ENCODE peak calls at places on chromosomes 16 and 17, in four cellular contexts. F is breast epithelium, V is transverse colon, M is spleen. E is an unnamed sample.
A peak's percentile ranks its signal among the peaks of the same experiment; 100 is the strongest.

GRCh38 chr16:89598199-89598598 is 15.2 kb upstream of the DPEP1 start:
- DNase-seq in F (no peak), V (no peak), M (no peak), E (no peak)

GRCh38 chr17:16909887-16910286 is 62.0 kb downstream of the TNFRSF13B start:
- DNase-seq in F (no peak), V (no peak), M (no peak), E (no peak)

GRCh38 chr16:85635545-85636140 is 22.5 kb downstream of the GSE1 start:
- DNase-seq in F (no peak), V (no peak), M (no peak), E (no peak)

GRCh38 chr17:29401237-29401636 is 11.1 kb downstream of the TAOK1 start:
- DNase-seq in F (no peak), V (no peak), M (no peak), E (no peak)

GRCh38 chr17:42819939-42820535 is 4.0 kb downstream of the BECN1 start:
- DNase-seq in F (no peak), V (peak; percentile 66), M (peak; percentile 83), E (no peak)

GRCh38 chr17:48904428-48904827 is 3.8 kb upstream of the UBE2Z start:
- DNase-seq in F (no peak), V (no peak), M (no peak), E (no peak)

GRCh38 chr17:75289832-75290337 is 652 bp upstream of the SLC25A19 start:
- DNase-seq in F (no peak), V (peak; percentile 79), M (peak; percentile 90), E (no peak)

GRCh38 chr16:80974649-80975376 is 31.9 kb downstream of the CMC2 start:
- DNase-seq in F (no peak), V (no peak), M (no peak), E (no peak)

GRCh38 chr17:76022973-76023899 is 3.9 kb downstream of the EVPL start:
- DNase-seq in F (no peak), V (no peak), M (no peak), E (no peak)

GRCh38 chr16:11191665-11192064 is 64.3 kb downstream of the SOCS1 start:
- DNase-seq in F (no peak), V (no peak), M (no peak), E (no peak)

GRCh38 chr16:47061204-47061603 is 82.5 kb downstream of the NETO2 start:
- DNase-seq in F (no peak), V (no peak), M (peak; percentile 48), E (peak; percentile 68)

GRCh38 chr17:51439395-51440229 is 179.3 kb downstream of the UTP18 start:
- DNase-seq in F (no peak), V (no peak), M (no peak), E (no peak)

GRCh38 chr17:37259030-37259735 is 116.6 kb upstream of the C17orf78 start:
- DNase-seq in F (no peak), V (no peak), M (no peak), E (no peak)

GRCh38 chr16:31071861-31072260 is 2.2 kb downstream of the ZNF668 start:
- DNase-seq in F (no peak), V (no peak), M (no peak), E (no peak)

GRCh38 chr16:11105038-11105903 is 150.7 kb downstream of the SOCS1 start:
- DNase-seq in F (no peak), V (peak; percentile 41), M (no peak), E (no peak)

GRCh38 chr17:31663576-31663975 is 195.5 kb downstream of the COPRS start:
- DNase-seq in F (no peak), V (no peak), M (no peak), E (no peak)

GRCh38 chr17:47401100-47401499 is 77.3 kb downstream of the EFCAB13 start:
- DNase-seq in F (no peak), V (no peak), M (no peak), E (no peak)

GRCh38 chr16:4207229-4207628 is 34.7 kb downstream of the SRL start:
- DNase-seq in F (no peak), V (no peak), M (no peak), E (no peak)

GRCh38 chr17:55734128-55734781 is 11.6 kb upstream of the TMEM100 start:
- DNase-seq in F (no peak), V (no peak), M (no peak), E (no peak)

GRCh38 chr17:62965149-62965648 is 836 bp upstream of the TANC2 start:
- DNase-seq in F (no peak), V (no peak), M (no peak), E (no peak)

GRCh38 chr16:62711797-62712196 is 675.6 kb upstream of the CDH8 start:
- DNase-seq in F (no peak), V (no peak), M (no peak), E (no peak)

GRCh38 chr17:30921544-30922196 is at the start of gene ADAP2:
- DNase-seq in F (no peak), V (peak; percentile 77), M (peak; percentile 91), E (peak; percentile 40)

GRCh38 chr16:50671644-50672260 is 9.4 kb downstream of the SNX20 start:
- DNase-seq in F (no peak), V (no peak), M (peak; percentile 25), E (no peak)

GRCh38 chr16:78446486-78446885 is 347.0 kb downstream of the WWOX start:
- DNase-seq in F (no peak), V (no peak), M (no peak), E (no peak)

GRCh38 chr16:13013043-13013442 is 111.6 kb downstream of the SHISA9 start:
- DNase-seq in F (no peak), V (no peak), M (no peak), E (no peak)

DNA sequence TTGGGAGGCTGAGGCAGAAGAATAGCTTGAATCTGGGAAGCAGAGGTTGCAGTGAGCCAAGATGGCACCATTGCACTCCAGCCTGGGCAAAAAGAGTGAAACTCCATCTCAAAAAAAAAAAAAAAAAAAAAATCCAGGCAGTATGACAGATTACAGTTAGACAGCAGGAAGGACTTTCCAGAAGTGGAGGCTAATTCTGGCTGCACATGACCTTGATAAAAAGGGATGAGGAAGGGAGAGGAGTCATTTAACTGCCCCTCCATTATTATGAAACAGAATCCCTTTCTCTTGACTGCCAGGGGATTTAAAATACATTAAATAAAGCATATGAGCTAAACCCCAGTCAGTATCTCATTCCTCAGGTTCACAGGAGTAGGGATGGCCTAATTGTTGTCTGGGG is 1.8 kb upstream of the ARHGAP23 start:
- DNase-seq in F (no peak), V (no peak), M (no peak), E (no peak)
- H3K27ac ChIP-seq in F (no peak overlapping the region), V (peak overlapping the region; percentile 93), M (peak overlapping the region; percentile 88), E (peak overlapping the region; percentile 23)

GRCh38 chr17:59371426-59372099 is 40.1 kb downstream of the YPEL2 start:
- DNase-seq in F (no peak), V (peak; percentile 37), M (no peak), E (peak; percentile 87)
- TF ChIP-seq POLR2AphosphoS5 in F (no peak), V (peak; percentile 26), M (no peak), E (no peak)

GRCh38 chr17:81138083-81138482 is 27.2 kb upstream of the PVALEF start:
- DNase-seq in F (no peak), V (no peak), M (no peak), E (no peak)
- H3K4me1 ChIP-seq in F (no peaks in the 10 kb centered on the region), V (peaks cover 7% of the 10 kb centered on the region), M (peaks cover 6% of the 10 kb centered on the region), E (peaks cover 10% of the 10 kb centered on the region)

DNA sequence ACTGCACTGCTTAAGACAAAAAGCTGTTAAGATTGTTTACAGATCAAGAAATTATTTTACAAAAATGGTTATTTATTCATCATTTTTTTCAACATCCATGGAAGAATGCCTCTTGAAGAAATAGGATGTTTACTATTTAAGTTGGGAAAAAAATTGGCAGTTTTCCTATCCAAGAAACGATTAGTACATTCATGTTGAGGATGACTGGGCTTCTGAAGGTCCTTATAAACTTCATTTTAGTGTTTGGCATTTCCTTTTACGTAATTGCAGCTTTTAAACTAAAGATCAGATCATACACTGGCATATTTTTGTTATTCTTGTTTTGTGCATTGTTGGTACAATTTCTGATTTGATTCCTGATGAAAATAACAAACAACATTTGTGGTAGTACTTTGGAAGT is 11.4 kb downstream of the KCNJ16 start:
- DNase-seq in F (no peak), V (no peak), M (no peak), E (no peak)
- H3K27ac ChIP-seq in F (no peak overlapping the region), V (no peak overlapping the region), M (no peak overlapping the region), E (no peak overlapping the region)

DNA sequence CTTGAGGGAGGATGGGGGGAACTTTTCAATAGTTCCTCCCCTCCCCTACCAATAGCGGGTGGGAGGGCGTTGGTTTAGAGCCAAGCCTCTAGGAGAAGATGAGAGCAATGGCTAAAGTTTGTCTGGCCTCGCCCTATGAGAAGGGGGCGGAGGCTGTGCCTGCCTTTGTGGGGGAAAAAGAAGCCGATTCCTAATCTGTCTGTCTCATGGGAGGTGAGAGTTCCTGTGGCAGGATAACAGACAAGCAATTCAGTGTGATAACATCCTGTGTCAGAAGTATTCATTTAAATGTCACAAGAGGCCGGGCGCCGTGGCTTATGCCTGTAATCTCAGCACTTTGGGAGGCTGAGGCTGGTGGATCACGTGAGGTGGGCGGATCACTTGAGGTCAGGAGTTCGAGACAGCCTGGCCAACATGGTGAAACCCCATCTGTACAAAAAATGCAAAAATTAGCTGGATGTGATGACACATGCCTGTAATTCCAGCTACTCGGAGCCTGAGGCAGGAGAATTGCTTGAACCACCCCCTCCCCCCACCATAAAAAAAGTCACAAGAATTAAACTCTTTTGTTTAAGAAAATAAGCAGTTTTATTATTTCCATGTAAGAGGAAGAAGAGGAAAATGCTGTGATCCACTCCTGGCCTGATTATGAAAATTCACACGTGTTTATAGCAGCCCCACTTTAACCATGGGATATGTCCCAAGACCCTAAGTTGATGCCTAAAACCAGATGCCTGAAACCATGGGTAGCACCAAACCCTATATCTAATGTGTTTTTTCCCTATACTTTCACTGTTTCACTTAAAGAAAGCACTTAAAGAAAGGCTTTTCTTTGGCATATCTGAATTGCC is 1.7 kb downstream of the SLFN5 start:
- DNase-seq in F (no peak), V (peak; percentile 68), M (peak; percentile 89), E (peak; percentile 94)
- TF ChIP-seq POLR2AphosphoS5 in F (no peak), V (peak; percentile 56), M (no peak), E (peak; percentile 12)